ENCODE peak calls at places on chromosomes 3 and 15, in five cellular contexts. One of them, this sample, is unnamed.

GRCh38 chr15:70034596-70034995 is 63.1 kb downstream of the TLE3 start:
- DNase-seq in trophoblast cell: no peak
- DNase-seq in H1: no peak
- DNase-seq in neuronal stem cell: no peak
- DNase-seq in IMR-90: no peak
- DNase-seq in this sample: no peak

GRCh38 chr3:126345231-126345630 is 12.0 kb downstream of the KLF15 start:
- DNase-seq in IMR-90: no peak
- DNase-seq in trophoblast cell: no peak
- DNase-seq in H1: no peak
- DNase-seq in neuronal stem cell: no peak
- DNase-seq in this sample: no peak

GRCh38 chr3:118890186-118890585 is 144.5 kb downstream of the IGSF11 start:
- DNase-seq in IMR-90: no peak
- DNase-seq in neuronal stem cell: no peak
- DNase-seq in trophoblast cell: no peak
- DNase-seq in H1: no peak
- DNase-seq in this sample: no peak

GRCh38 chr3:128335621-128336296 is 130.9 kb downstream of the DNAJB8 start:
- DNase-seq in trophoblast cell: peak
- DNase-seq in IMR-90: no peak
- DNase-seq in H1: no peak
- DNase-seq in neuronal stem cell: no peak
- DNase-seq in this sample: no peak

GRCh38 chr3:139758654-139759291 is 81.0 kb upstream of the NMNAT3 start:
- DNase-seq in trophoblast cell: peak
- DNase-seq in IMR-90: peak
- DNase-seq in neuronal stem cell: peak
- DNase-seq in H1: no peak
- DNase-seq in this sample: no peak

GRCh38 chr3:52205727-52206372 is 7.9 kb downstream of the ALAS1 start:
- DNase-seq in H1: no peak
- DNase-seq in trophoblast cell: no peak
- DNase-seq in IMR-90: no peak
- DNase-seq in neuronal stem cell: no peak
- DNase-seq in this sample: no peak

GRCh38 chr3:150377601-150378466 is 30.3 kb upstream of the TSC22D2 start:
- DNase-seq in neuronal stem cell: no peak
- DNase-seq in IMR-90: peak
- DNase-seq in H1: no peak
- DNase-seq in trophoblast cell: no peak
- DNase-seq in this sample: no peak

GRCh38 chr3:120741837-120742197 is 499 bp downstream of the RABL3 start:
- DNase-seq in trophoblast cell: no peak
- DNase-seq in IMR-90: peak
- DNase-seq in H1: no peak
- DNase-seq in neuronal stem cell: no peak
- DNase-seq in this sample: no peak

GRCh38 chr3:30408105-30408557 is 198.3 kb upstream of the TGFBR2 start:
- DNase-seq in IMR-90: peak
- DNase-seq in H1: no peak
- DNase-seq in trophoblast cell: no peak
- DNase-seq in neuronal stem cell: no peak
- DNase-seq in this sample: no peak

GRCh38 chr15:76337739-76338554 is 1.4 kb downstream of the ISL2 start:
- DNase-seq in IMR-90: no peak
- DNase-seq in neuronal stem cell: peak
- DNase-seq in trophoblast cell: no peak
- DNase-seq in H1: peak
- DNase-seq in this sample: peak

GRCh38 chr3:37145607-37146006 is 28.8 kb downstream of the LRRFIP2 start:
- DNase-seq in IMR-90: no peak
- DNase-seq in H1: no peak
- DNase-seq in trophoblast cell: no peak
- DNase-seq in neuronal stem cell: no peak
- DNase-seq in this sample: no peak

GRCh38 chr3:13657660-13658435 is 108.9 kb downstream of the FBLN2 start:
- DNase-seq in neuronal stem cell: no peak
- DNase-seq in H1: peak
- DNase-seq in trophoblast cell: peak
- DNase-seq in IMR-90: peak
- DNase-seq in this sample: peak

GRCh38 chr3:148214695-148215094 is 483.0 kb upstream of the AGTR1 start:
- DNase-seq in trophoblast cell: no peak
- DNase-seq in neuronal stem cell: no peak
- DNase-seq in H1: no peak
- DNase-seq in IMR-90: no peak
- DNase-seq in this sample: no peak

GRCh38 chr3:45565341-45565740 is 29.2 kb upstream of the LIMD1 start:
- DNase-seq in trophoblast cell: no peak
- DNase-seq in H1: no peak
- DNase-seq in IMR-90: no peak
- DNase-seq in neuronal stem cell: no peak
- DNase-seq in this sample: no peak

GRCh38 chr15:48077785-48078184 is 43.0 kb upstream of the SLC24A5 start:
- DNase-seq in H1: no peak
- DNase-seq in neuronal stem cell: no peak
- DNase-seq in trophoblast cell: no peak
- DNase-seq in IMR-90: no peak
- DNase-seq in this sample: no peak

GRCh38 chr15:68277131-68277604 is 377 bp upstream of the FEM1B start:
- DNase-seq in IMR-90: peak
- DNase-seq in H1: no peak
- DNase-seq in trophoblast cell: no peak
- DNase-seq in neuronal stem cell: peak
- DNase-seq in this sample: no peak

GRCh38 chr15:58585668-58586461 is 154.1 kb downstream of the LIPC start:
- DNase-seq in IMR-90: no peak
- DNase-seq in H1: no peak
- DNase-seq in neuronal stem cell: no peak
- DNase-seq in trophoblast cell: no peak
- DNase-seq in this sample: no peak

GRCh38 chr3:13873818-13874217 is 6.1 kb downstream of the WNT7A start:
- DNase-seq in neuronal stem cell: no peak
- DNase-seq in H1: no peak
- DNase-seq in trophoblast cell: no peak
- DNase-seq in IMR-90: no peak
- DNase-seq in this sample: peak

GRCh38 chr15:75835990-75836952 is 7.0 kb upstream of the UBE2Q2 start:
- DNase-seq in trophoblast cell: no peak
- DNase-seq in neuronal stem cell: no peak
- DNase-seq in IMR-90: no peak
- DNase-seq in H1: no peak
- DNase-seq in this sample: no peak

GRCh38 chr15:86164222-86164898 is 84.7 kb downstream of the AGBL1 start:
- DNase-seq in trophoblast cell: no peak
- DNase-seq in IMR-90: no peak
- DNase-seq in neuronal stem cell: no peak
- DNase-seq in H1: no peak
- DNase-seq in this sample: no peak

GRCh38 chr3:105354429-105354828 is 12.3 kb upstream of the ALCAM start:
- DNase-seq in H1: no peak
- DNase-seq in neuronal stem cell: no peak
- DNase-seq in IMR-90: no peak
- DNase-seq in trophoblast cell: no peak
- DNase-seq in this sample: peak

GRCh38 chr15:74884428-74885223 is 5.2 kb upstream of the MPI start:
- DNase-seq in trophoblast cell: no peak
- DNase-seq in neuronal stem cell: no peak
- DNase-seq in H1: no peak
- DNase-seq in IMR-90: peak
- DNase-seq in this sample: no peak

GRCh38 chr15:90200534-90201139 is 493 bp upstream of the SEMA4B start:
- DNase-seq in trophoblast cell: peak
- DNase-seq in IMR-90: no peak
- DNase-seq in H1: no peak
- DNase-seq in neuronal stem cell: no peak
- DNase-seq in this sample: no peak

GRCh38 chr3:63910873-63911272 is 1.3 kb downstream of the SCAANT1 start:
- DNase-seq in IMR-90: peak
- DNase-seq in H1: no peak
- DNase-seq in trophoblast cell: no peak
- DNase-seq in neuronal stem cell: no peak
- DNase-seq in this sample: no peak

GRCh38 chr3:195895078-195895899 is 13.1 kb downstream of the TNK2 start:
- DNase-seq in IMR-90: peak
- DNase-seq in trophoblast cell: peak
- DNase-seq in neuronal stem cell: peak
- DNase-seq in H1: peak
- DNase-seq in this sample: no peak
- H3K14ac ChIP-seq in IMR-90: peak
- H3K14ac ChIP-seq in trophoblast cell: peak
- H3K14ac ChIP-seq in neuronal stem cell: peak
- H3K14ac ChIP-seq in H1: no peak
- H3K14ac ChIP-seq in this sample: peak

DNA sequence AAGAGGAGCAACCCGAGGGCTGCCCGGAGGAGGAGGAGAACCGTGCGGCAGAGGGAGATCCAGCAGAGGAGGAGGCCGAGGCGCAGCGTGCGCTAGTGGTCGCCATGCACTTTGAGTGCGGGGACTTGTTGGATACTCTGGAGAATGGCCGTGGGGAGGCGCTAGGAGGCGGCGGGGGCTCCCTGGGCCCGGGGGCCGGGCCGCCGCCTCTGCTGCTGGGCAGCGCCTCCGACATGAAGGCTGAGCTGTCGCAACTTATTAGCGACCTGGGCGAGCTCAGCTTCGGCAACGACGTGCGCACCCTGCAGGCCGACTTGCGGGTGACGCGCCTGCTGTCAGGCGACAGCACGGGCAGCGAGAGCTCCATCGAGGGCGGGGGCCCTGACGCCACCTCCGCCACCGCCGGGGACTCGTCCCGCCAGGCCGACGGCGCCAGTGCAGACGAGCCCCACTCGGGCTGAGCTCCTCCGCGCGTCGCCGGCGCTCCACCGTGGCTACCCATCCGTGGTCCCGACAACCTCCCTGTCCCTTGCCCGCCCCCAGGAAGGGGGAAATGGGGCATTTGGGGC is 2.0 kb downstream of the FAM43A start:
- DNase-seq in H1: peak
- DNase-seq in trophoblast cell: peak
- DNase-seq in neuronal stem cell: peak
- DNase-seq in IMR-90: peak
- DNase-seq in this sample: peak
- H3K14ac ChIP-seq in H1: no peak
- H3K14ac ChIP-seq in trophoblast cell: peak
- H3K14ac ChIP-seq in neuronal stem cell: no peak
- H3K14ac ChIP-seq in IMR-90: peak
- H3K14ac ChIP-seq in this sample: peak

GRCh38 chr15:35047996-35048395 is 37.1 kb downstream of the NANOGP8 start:
- DNase-seq in IMR-90: no peak
- DNase-seq in neuronal stem cell: no peak
- DNase-seq in H1: no peak
- DNase-seq in trophoblast cell: no peak
- DNase-seq in this sample: no peak
- H3K14ac ChIP-seq in IMR-90: no peak
- H3K14ac ChIP-seq in neuronal stem cell: no peak
- H3K14ac ChIP-seq in H1: no peak
- H3K14ac ChIP-seq in trophoblast cell: no peak
- H3K14ac ChIP-seq in this sample: no peak

GRCh38 chr15:41899854-41900442 is 6.1 kb upstream of the SPTBN5 start:
- DNase-seq in IMR-90: no peak
- DNase-seq in trophoblast cell: no peak
- DNase-seq in H1: no peak
- DNase-seq in neuronal stem cell: no peak
- DNase-seq in this sample: no peak
- H3K14ac ChIP-seq in IMR-90: no peak
- H3K14ac ChIP-seq in trophoblast cell: no peak
- H3K14ac ChIP-seq in H1: no peak
- H3K14ac ChIP-seq in neuronal stem cell: no peak
- H3K14ac ChIP-seq in this sample: no peak

GRCh38 chr3:184154909-184155643 is at the start of gene DVL3:
- DNase-seq in neuronal stem cell: peak
- DNase-seq in IMR-90: peak
- DNase-seq in H1: peak
- DNase-seq in trophoblast cell: peak
- DNase-seq in this sample: peak
- H3K14ac ChIP-seq in neuronal stem cell: peak
- H3K14ac ChIP-seq in IMR-90: peak
- H3K14ac ChIP-seq in H1: no peak
- H3K14ac ChIP-seq in trophoblast cell: peak
- H3K14ac ChIP-seq in this sample: peak

GRCh38 chr15:72474912-72475601 is 927 bp downstream of the ARIH1 start:
- DNase-seq in trophoblast cell: peak
- DNase-seq in IMR-90: peak
- DNase-seq in H1: peak
- DNase-seq in neuronal stem cell: peak
- DNase-seq in this sample: peak
- H3K14ac ChIP-seq in trophoblast cell: peak
- H3K14ac ChIP-seq in IMR-90: peak
- H3K14ac ChIP-seq in H1: no peak
- H3K14ac ChIP-seq in neuronal stem cell: peak
- H3K14ac ChIP-seq in this sample: peak